ENCODE peak calls at places on chromosomes 4 and X, in four cellular contexts. B, S, F and M are unnamed samples. For H3K4me1, the result is how much of the 10 kb centered on the place peaks cover.

GRCh38 chrX:139083191-139083590 is 371.7 kb upstream of the FGF13 start:
- DNase-seq in B (no peak), S (no peak), F (no peak), M (no peak)

GRCh38 chr4:85595098-85595775 is 120.3 kb downstream of the ARHGAP24 start:
- DNase-seq in B (no peak), S (no peak), F (no peak), M (no peak)

GRCh38 chr4:110452546-110452945 is 23.4 kb upstream of the ENPEP start:
- DNase-seq in B (no peak), S (no peak), F (no peak), M (no peak)

GRCh38 chrX:8591526-8591925 is 126.9 kb downstream of the VCX3B start:
- DNase-seq in B (no peak), S (no peak), F (no peak), M (no peak)

GRCh38 chrX:16552546-16552945 is 97.4 kb upstream of the S100G start:
- DNase-seq in B (no peak), S (no peak), F (no peak), M (no peak)

GRCh38 chrX:20252392-20253231 is 14.1 kb downstream of the RPS6KA3 start:
- DNase-seq in B (peak), S (peak), F (no peak), M (no peak)

GRCh38 chr4:1775731-1776500 is 17.2 kb upstream of the FGFR3 start:
- DNase-seq in B (no peak), S (no peak), F (no peak), M (no peak)

GRCh38 chr4:6121276-6121850 is 79.0 kb downstream of the JAKMIP1 start:
- DNase-seq in B (no peak), S (no peak), F (no peak), M (no peak)

GRCh38 chrX:136778914-136779313 is 1.8 kb downstream of the ARHGEF6 start:
- DNase-seq in B (no peak), S (no peak), F (no peak), M (no peak)

GRCh38 chr4:145618210-145618911 is 824 bp upstream of the MMAA start:
- DNase-seq in B (no peak), S (no peak), F (no peak), M (peak)

GRCh38 chr4:183443609-183444148 is 757 bp upstream of the CDKN2AIP start:
- DNase-seq in B (peak), S (no peak), F (peak), M (no peak)

GRCh38 chr4:74098628-74098995 is 383 bp downstream of the CXCL2 start:
- DNase-seq in B (peak), S (peak), F (no peak), M (peak)

GRCh38 chr4:89447543-89447942 is 139.9 kb upstream of the GPRIN3 start:
- DNase-seq in B (no peak), S (no peak), F (no peak), M (no peak)

GRCh38 chr4:169359961-169360360 is 89.2 kb upstream of the SH3RF1 start:
- DNase-seq in B (no peak), S (no peak), F (no peak), M (no peak)

GRCh38 chrX:49191033-49191871 is 5.1 kb upstream of the PRICKLE3 start:
- DNase-seq in B (peak), S (peak), F (peak), M (peak)

GRCh38 chr4:114694770-114695169 is 96.2 kb downstream of the UGT8 start:
- DNase-seq in B (peak), S (no peak), F (no peak), M (no peak)

GRCh38 chr4:183906736-183907651 is 1.9 kb downstream of the STOX2 start:
- DNase-seq in B (no peak), S (peak), F (no peak), M (peak)

GRCh38 chr4:147560632-147561031 is 56.6 kb upstream of the TMEM184C start:
- DNase-seq in B (no peak), S (no peak), F (no peak), M (no peak)

GRCh38 chr4:168524006-168524405 is 27.2 kb downstream of the PALLD start:
- DNase-seq in B (peak), S (no peak), F (no peak), M (no peak)

GRCh38 chrX:154375156-154375504 is 696 bp upstream of the FLNA start:
- DNase-seq in B (no peak), S (no peak), F (no peak), M (no peak)

GRCh38 chr4:37540486-37540885 is 145.7 kb downstream of the RELL1 start:
- DNase-seq in B (no peak), S (no peak), F (no peak), M (no peak)

GRCh38 chr4:21226637-21227538 is 526.6 kb downstream of the PACRGL start:
- DNase-seq in B (peak), S (no peak), F (no peak), M (no peak)

DNA sequence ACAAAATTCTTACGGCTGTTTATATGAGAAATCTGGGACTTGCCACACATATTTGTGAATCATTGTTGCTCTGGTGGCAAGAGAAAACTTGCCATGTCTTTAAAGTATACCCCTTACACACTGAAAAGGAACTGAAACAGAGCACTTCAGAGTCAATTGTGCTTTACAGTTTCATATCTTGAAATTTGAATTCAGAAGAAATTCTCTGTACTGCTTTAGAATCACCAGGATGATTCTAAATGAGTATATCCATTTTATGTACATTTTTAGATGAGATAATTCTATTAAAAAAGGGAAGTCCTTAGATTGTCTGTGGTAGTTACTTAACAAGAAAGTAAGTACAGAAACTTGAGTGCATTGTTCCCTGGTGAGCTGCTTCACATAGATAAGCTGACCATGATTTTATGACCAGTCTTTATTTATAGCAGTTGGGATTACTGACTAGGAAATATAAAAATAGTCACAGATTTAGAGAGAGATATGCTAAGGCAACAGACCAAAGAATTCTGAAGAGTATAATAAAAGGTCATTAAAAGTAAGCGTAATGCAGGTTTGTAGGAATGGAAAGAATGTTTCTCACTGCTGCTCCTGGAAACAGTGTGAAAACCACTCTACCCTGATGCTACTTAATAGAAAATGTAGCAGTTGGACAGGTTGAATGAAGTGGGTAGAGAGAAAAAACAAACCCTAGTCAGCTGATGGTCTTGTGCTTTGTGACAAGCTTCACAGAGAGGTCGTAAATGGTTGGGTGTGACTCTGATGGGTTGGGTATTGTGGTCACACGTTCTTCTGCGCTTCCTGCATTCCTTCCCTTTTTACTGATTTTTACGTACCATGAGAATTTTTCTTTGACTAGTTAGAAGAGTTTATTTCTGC is 41.0 kb downstream of the FNIP2 start:
- DNase-seq in B (peak), S (no peak), F (no peak), M (no peak)
- TF ChIP-seq POLR2A in B (no peak), S (no peak), F (no peak), M (no peak)

GRCh38 chr4:125389713-125390112 is 75.0 kb downstream of the FAT4 start:
- DNase-seq in B (peak), S (no peak), F (no peak), M (no peak)
- H3K4me3 ChIP-seq in B (no peak), S (no peak), F (no peak), M (no peak)

DNA sequence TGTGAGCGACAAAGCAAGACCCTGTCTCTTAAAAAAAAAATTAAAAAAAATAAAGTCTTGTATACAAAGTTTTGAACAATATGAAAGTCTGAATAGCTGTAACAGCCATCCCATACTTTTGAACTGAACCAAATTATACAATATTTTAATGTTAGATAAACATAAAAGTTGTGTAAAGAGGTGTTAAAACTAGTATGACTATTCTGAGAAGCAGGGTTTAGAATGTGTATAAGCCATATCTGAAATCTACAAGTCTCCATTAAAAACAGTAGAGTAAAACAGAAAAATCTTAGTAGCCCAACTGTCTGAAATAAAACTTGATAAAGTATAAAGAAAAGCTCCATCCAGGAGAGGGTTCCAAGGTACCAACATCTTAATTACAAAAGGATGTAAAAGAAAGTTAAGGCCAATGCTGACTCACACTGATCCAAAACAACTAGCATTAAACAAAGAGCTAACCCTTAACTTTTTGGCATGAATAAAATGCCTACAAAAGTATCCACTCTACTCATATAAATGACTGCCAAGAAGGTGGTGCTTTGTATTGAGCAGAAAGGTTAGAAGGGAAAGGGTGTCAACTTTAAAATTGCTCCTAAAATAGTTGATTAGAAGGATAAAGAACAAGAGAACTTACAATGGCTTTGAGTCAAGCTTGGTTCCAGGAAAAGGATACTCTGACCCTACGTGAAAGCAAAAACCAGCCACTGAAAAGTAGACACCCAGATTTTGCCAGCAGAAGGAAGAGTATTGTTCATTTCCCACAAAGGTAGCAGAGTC is 18.5 kb downstream of the CNOT6L start:
- DNase-seq in B (peak), S (no peak), F (no peak), M (no peak)
- H3K4me1 ChIP-seq in B (under half), S (under half), F (under half), M (under half)

GRCh38 chr4:118774989-118775388 is 60.9 kb downstream of the SEC24D start:
- DNase-seq in B (peak), S (no peak), F (no peak), M (no peak)
- TF ChIP-seq POLR2A in B (no peak), S (no peak), F (no peak), M (no peak)

DNA sequence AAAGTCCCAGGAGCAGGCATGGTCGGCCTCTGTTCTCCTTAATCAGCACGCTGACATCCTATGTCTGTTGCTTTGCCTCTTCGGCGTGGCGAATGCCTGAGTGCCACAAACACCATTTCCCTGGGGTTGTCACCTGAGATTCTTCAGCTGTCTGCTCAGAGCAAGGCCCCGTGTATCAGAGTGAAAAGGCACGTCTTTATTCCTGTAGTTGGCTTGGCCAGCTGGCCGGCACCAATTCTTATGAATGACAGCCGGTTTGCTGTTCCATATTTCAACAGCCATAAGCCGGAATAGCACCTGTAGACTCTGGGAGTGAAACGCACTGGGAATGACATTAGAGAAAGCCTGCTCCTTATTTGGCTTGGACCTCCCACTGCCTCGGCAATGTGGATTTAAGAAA is 89.3 kb downstream of the MGST2 start:
- DNase-seq in B (no peak), S (no peak), F (no peak), M (no peak)
- H3K4me3 ChIP-seq in B (no peak), S (no peak), F (no peak), M (no peak)